ENCODE peak calls at places on chromosomes 7 and 10, in four cellular contexts. Y is SK-N-SH, H is GM12878, T is K562. P is an unnamed sample.
A peak's percentile ranks its signal among the peaks of the same experiment; 100 is the strongest.

GRCh38 chr7:96747413-96747940 is 37.8 kb upstream of the SEM1 start:
- DNase-seq in Y (no peak), T (no peak), H (no peak), P (no peak)

GRCh38 chr10:7410306-7410799 is 481 bp downstream of the SFMBT2 start:
- DNase-seq in T (peak; percentile 43), Y (peak; percentile 60), H (no peak), P (no peak)

GRCh38 chr7:46015107-46015868 is 94.2 kb upstream of the IGFBP3 start:
- DNase-seq in H (no peak), Y (no peak), T (no peak), P (no peak)

GRCh38 chr7:125491137-125491536 is 561.5 kb upstream of the POT1 start:
- DNase-seq in T (no peak), Y (no peak), H (no peak), P (no peak)

GRCh38 chr7:104207348-104207730 is 474 bp downstream of the ORC5 start:
- DNase-seq in H (no peak), Y (peak; percentile 27), T (no peak), P (no peak)

GRCh38 chr7:47622946-47623640 is 41.2 kb upstream of the TNS3 start:
- DNase-seq in H (no peak), Y (no peak), T (no peak), P (no peak)

GRCh38 chr7:100965723-100966541 is 3.4 kb upstream of the MUC12 start:
- DNase-seq in T (peak; percentile 99), Y (peak; percentile 99), H (no peak), P (peak; percentile 99)

GRCh38 chr7:30225863-30226361 is 58.5 kb upstream of the ZNRF2 start:
- DNase-seq in Y (peak; percentile 32), H (peak; percentile 79), T (no peak), P (no peak)

GRCh38 chr7:48242846-48243245 is 71.6 kb downstream of the ABCA13 start:
- DNase-seq in T (no peak), Y (no peak), H (no peak), P (no peak)

DNA sequence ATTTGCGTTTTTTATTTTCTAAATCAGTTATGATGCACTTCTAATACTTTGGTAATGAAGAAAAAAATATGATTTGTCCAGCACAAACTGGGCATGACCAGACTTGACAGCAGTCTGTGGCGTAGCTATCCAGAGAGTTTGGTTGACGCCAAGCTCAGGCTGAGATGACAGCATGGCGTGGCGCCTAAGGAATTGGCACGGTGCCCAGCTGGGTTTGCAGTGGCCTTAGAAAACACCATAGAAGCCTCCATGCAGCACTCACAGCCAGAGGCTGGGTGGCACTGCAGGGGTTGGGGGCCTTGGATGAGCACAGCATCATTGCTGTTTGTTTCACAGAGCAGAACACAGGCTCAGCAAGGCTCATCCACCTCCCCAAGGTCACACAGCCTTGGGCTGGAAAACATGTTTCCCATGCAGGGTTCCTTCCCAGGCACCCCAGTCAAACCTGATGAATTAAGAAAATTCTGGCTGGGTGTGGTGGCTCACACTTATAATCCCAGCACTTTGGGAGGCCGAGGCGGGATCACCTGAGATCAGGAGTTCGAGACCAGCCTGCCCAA is 88.9 kb downstream of the GTF2IRD1 start:
- DNase-seq in T (no peak), Y (peak; percentile 84), H (no peak), P (no peak)
- TF ChIP-seq TAF1 in T (no peak), Y (no peak), H (no peak), P (no peak)

DNA sequence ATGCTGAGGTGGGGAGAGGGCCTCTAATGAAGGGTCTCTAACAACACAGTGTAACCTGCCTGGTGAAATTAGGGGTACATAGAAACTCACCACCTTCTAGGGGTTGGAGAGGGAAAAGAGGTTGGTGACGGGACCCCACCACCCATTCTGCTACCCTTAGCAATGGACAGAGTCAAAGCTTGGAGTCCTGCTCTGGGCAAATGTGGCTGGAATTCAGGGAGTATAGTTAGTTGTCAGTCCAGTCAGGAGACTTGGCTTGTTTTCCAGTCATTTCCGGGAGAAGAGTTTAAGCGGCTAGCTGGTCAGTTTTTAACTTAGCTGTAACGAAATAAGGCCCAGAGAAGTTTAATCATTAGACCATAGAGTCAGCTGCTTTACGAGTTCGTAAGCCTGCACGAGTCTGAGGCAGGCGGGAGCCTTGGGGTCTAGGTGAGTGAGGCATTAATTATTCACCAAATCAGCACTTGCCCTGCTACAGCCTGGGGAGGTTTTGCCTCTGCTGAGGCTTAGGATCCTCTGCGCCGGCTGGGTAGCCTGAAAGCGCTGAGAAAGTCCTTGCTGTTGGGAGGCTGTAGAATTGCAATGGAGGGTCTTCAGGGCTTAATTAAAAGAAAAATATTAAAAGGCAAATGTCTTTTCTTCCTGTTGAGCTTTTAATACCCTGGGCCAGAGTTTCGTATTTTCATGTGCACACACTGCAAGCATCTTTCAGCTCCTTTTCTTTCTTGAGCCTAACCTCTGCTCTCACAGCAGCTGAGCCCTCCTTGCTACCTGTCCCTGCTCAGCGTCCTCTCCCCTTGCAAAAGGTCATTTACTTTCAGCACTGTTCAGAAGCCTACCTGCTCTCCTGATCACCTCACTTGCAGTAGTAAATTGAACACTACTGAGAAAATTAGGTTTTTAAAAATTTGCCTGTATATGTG is 1.5 kb upstream of the LAMB1 start:
- DNase-seq in Y (no peak), T (no peak), H (no peak), P (no peak)
- TF ChIP-seq TAF1 in Y (no peak), T (no peak), H (no peak), P (no peak)

GRCh38 chr7:98211221-98211675 is at the start of gene BHLHA15:
- DNase-seq in H (no peak), Y (peak; percentile 91), T (peak; percentile 71), P (no peak)
- TF ChIP-seq TAF1 in H (no peak), Y (no peak), T (no peak), P (no peak)

GRCh38 chr10:92834331-92834730 is 14.0 kb upstream of the EXOC6 start:
- DNase-seq in Y (no peak), H (no peak), T (no peak), P (no peak)
- TF ChIP-seq TAF1 in Y (no peak), H (no peak), T (no peak), P (no peak)

DNA sequence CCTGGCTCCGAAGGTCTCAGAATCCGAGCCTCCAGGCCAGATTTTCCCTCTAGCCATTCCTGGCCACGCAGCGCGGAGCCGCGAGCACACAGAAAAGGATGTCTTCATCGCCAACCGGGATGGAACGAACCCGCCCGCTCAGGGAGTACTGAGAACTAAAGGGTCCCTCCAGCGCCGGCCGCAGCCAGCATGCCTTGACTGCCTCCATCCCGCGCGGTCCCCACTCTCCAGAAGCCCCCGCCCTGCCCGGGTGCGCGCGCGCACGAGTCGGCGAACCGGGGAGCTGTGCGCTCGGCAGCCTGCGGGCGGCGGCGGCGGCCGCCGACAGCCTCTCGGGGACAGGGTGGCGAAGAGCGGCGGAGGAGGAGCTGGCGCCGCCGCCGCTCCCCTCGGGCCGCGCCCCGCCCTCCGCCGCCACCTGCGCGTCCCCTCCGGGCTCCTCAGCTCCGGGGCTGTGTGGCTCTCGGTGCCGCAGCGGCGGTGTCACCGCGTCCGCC is 640 bp upstream of the GALNT17 start:
- DNase-seq in Y (peak; percentile 69), T (no peak), H (no peak), P (no peak)
- TF ChIP-seq TAF1 in Y (no peak), T (no peak), H (no peak), P (no peak)

GRCh38 chr10:3828404-3829192 is 43.6 kb upstream of the KLF6 start:
- DNase-seq in T (peak; percentile 33), H (no peak), Y (no peak), P (no peak)

GRCh38 chr10:3827768-3828403 is 42.9 kb upstream of the KLF6 start:
- DNase-seq in H (no peak), T (no peak), Y (no peak), P (no peak)

GRCh38 chr10:3825244-3825643 is 40.2 kb upstream of the KLF6 start:
- DNase-seq in T (no peak), H (no peak), Y (no peak), P (no peak)

GRCh38 chr10:3827266-3827665 is 42.3 kb upstream of the KLF6 start:
- DNase-seq in H (no peak), T (no peak), Y (no peak), P (no peak)

GRCh38 chr10:3825862-3826351 is 40.9 kb upstream of the KLF6 start:
- DNase-seq in T (no peak), Y (no peak), H (no peak), P (no peak)
- TF ChIP-seq TAF1 in T (no peak), Y (no peak), H (no peak), P (no peak)

DNA sequence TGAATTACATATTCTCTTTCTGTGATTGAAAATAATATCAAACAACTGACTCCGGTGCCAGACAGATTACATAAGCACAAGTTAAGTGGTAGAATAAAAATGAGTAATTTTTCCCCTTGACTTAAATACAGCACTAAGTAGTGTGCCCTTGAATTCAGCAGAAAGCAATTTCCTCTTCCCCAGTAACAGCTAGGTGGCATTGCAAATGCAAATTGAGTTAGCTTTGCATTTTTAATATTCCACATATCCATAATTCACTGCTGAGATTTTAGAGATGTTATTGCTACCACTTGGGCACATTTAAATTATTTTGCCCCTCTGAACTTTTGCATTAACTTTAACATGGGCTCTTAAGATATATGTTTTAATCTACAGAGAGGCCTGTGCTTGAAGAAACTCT is 89.8 kb upstream of the NPVF start:
- DNase-seq in T (no peak), Y (no peak), H (no peak), P (no peak)
- TF ChIP-seq TAF1 in T (no peak), Y (no peak), H (no peak), P (no peak)

GRCh38 chr7:132705146-132705545 is 128.9 kb upstream of the PLXNA4 start:
- DNase-seq in T (no peak), Y (no peak), H (no peak), P (no peak)

GRCh38 chr7:132713893-132714292 is 137.6 kb upstream of the PLXNA4 start:
- DNase-seq in Y (no peak), T (no peak), H (no peak), P (no peak)

GRCh38 chr7:132708501-132708900 is 132.2 kb upstream of the PLXNA4 start:
- DNase-seq in Y (no peak), T (no peak), H (no peak), P (no peak)

GRCh38 chr7:132709971-132710567 is 133.8 kb upstream of the PLXNA4 start:
- DNase-seq in T (peak; percentile 36), H (no peak), Y (no peak), P (no peak)
- TF ChIP-seq TAF1 in T (no peak), H (no peak), Y (no peak), P (no peak)

DNA sequence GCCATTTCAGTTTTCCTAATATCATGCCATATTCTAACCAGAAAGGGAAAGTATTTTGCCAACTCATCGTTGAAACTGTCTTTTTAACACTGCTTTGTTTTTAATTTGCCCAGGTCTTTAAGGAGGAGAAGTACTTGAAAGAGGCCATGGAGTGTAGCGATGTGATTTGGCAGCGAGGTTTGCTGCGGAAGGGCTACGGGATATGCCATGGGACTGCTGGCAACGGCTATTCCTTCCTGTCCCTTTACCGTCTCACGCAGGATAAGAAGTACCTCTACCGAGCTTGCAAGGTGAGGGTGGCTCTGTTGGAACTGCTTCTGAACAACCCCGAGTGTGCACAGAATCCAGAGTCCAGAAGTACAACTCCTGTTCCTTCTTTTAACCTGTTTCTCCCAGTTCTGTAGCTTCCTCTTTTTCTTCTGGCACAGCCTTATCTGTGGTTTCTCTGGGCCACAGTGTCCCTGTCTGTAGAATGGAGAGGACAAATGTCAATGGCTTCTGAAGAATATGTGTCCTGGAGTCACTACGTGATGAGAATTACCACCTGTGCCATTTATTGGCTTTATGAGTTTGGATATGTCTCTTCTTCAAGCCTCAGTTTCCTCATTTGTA is 60.1 kb downstream of the LANCL2 start:
- DNase-seq in T (no peak), Y (no peak), H (no peak), P (no peak)
- TF ChIP-seq TAF1 in T (no peak), Y (no peak), H (no peak), P (no peak)

GRCh38 chr7:141481971-141482370 is 69.2 kb upstream of the AGK start:
- DNase-seq in H (no peak), Y (no peak), T (no peak), P (no peak)
- TF ChIP-seq TAF1 in H (no peak), Y (no peak), T (no peak), P (no peak)